ENCODE peak calls at places on chromosomes 3 and 15, in four cellular contexts. One of them, this sample, is unnamed.

GRCh38 chr3:155420869-155421486 is 127.5 kb upstream of the STRIT1 start:
- DNase-seq in osteoblast: no peak
- DNase-seq in kidney: no peak
- DNase-seq in H1: no peak
- DNase-seq in this sample: no peak

GRCh38 chr3:177179281-177180067 is 17.8 kb downstream of the TBL1XR1 start:
- DNase-seq in kidney: no peak
- DNase-seq in osteoblast: no peak
- DNase-seq in H1: no peak
- DNase-seq in this sample: no peak

GRCh38 chr3:10196389-10197052 is 31.8 kb downstream of the IRAK2 start:
- DNase-seq in kidney: no peak
- DNase-seq in H1: no peak
- DNase-seq in osteoblast: peak; percentile 94
- DNase-seq in this sample: no peak

GRCh38 chr3:190892328-190893011 is 30.0 kb upstream of the GMNC start:
- DNase-seq in H1: no peak
- DNase-seq in kidney: no peak
- DNase-seq in osteoblast: no peak
- DNase-seq in this sample: no peak

GRCh38 chr3:96814581-96815567 is at the start of gene EPHA6:
- DNase-seq in kidney: peak; percentile 52
- DNase-seq in osteoblast: peak; percentile 70
- DNase-seq in H1: no peak
- DNase-seq in this sample: no peak

GRCh38 chr3:116000315-116000714 is 377.0 kb downstream of the GAP43 start:
- DNase-seq in osteoblast: peak; percentile 45
- DNase-seq in kidney: peak; percentile 49
- DNase-seq in H1: no peak
- DNase-seq in this sample: no peak

GRCh38 chr3:76369170-76369569 is 583.8 kb upstream of the ZNF717 start:
- DNase-seq in kidney: no peak
- DNase-seq in osteoblast: no peak
- DNase-seq in H1: no peak
- DNase-seq in this sample: no peak

GRCh38 chr15:40235201-40235890 is 3.5 kb upstream of the PAK6 start:
- DNase-seq in osteoblast: peak; percentile 62
- DNase-seq in kidney: no peak
- DNase-seq in H1: no peak
- DNase-seq in this sample: no peak

GRCh38 chr15:72147416-72147815 is 29.2 kb downstream of the SENP8 start:
- DNase-seq in H1: no peak
- DNase-seq in osteoblast: peak; percentile 21
- DNase-seq in kidney: no peak
- DNase-seq in this sample: no peak

GRCh38 chr3:4710191-4710590 is 217.0 kb downstream of the ITPR1 start:
- DNase-seq in kidney: no peak
- DNase-seq in H1: no peak
- DNase-seq in osteoblast: no peak
- DNase-seq in this sample: no peak

GRCh38 chr3:124076231-124076630 is 84.3 kb upstream of the ROPN1 start:
- DNase-seq in kidney: no peak
- DNase-seq in H1: no peak
- DNase-seq in osteoblast: no peak
- DNase-seq in this sample: no peak

GRCh38 chr15:38702178-38702912 is 137.7 kb upstream of the RASGRP1 start:
- DNase-seq in H1: no peak
- DNase-seq in kidney: peak; percentile 70
- DNase-seq in osteoblast: no peak
- DNase-seq in this sample: no peak

GRCh38 chr3:34015204-34016142 is 217.0 kb downstream of the PDCD6IP start:
- DNase-seq in kidney: no peak
- DNase-seq in H1: no peak
- DNase-seq in osteoblast: peak; percentile 14
- DNase-seq in this sample: no peak

GRCh38 chr3:128280466-128281455 is 127.5 kb downstream of the EEFSEC start:
- DNase-seq in kidney: no peak
- DNase-seq in H1: peak; percentile 51
- DNase-seq in osteoblast: no peak
- DNase-seq in this sample: no peak

GRCh38 chr3:174016186-174016585 is 618.6 kb downstream of the NLGN1 start:
- DNase-seq in H1: no peak
- DNase-seq in kidney: no peak
- DNase-seq in osteoblast: peak; percentile 21
- DNase-seq in this sample: no peak

GRCh38 chr15:74725845-74726773 is 781 bp upstream of the CYP1A1 start:
- DNase-seq in H1: no peak
- DNase-seq in osteoblast: peak; percentile 89
- DNase-seq in kidney: peak; percentile 79
- DNase-seq in this sample: peak; percentile 41

GRCh38 chr15:40723919-40724318 is 28.9 kb downstream of the RAD51 start:
- DNase-seq in H1: no peak
- DNase-seq in kidney: no peak
- DNase-seq in osteoblast: no peak
- DNase-seq in this sample: no peak

GRCh38 chr3:116663161-116663885 is 46.3 kb upstream of the TUSC7 start:
- DNase-seq in osteoblast: no peak
- DNase-seq in kidney: peak; percentile 37
- DNase-seq in H1: no peak
- DNase-seq in this sample: no peak

GRCh38 chr15:25844981-25845680 is 18.0 kb downstream of the ATP10A start:
- DNase-seq in osteoblast: no peak
- DNase-seq in H1: no peak
- DNase-seq in kidney: no peak
- DNase-seq in this sample: no peak

GRCh38 chr15:63604281-63604680 is 7.1 kb downstream of the FBXL22 start:
- DNase-seq in H1: no peak
- DNase-seq in kidney: no peak
- DNase-seq in osteoblast: no peak
- DNase-seq in this sample: no peak

GRCh38 chr15:39586387-39587171 is 5.7 kb downstream of the THBS1 start:
- DNase-seq in H1: no peak
- DNase-seq in osteoblast: peak; percentile 53
- DNase-seq in kidney: no peak
- DNase-seq in this sample: no peak

GRCh38 chr3:133742351-133743091 is 3.7 kb upstream of the TF start:
- DNase-seq in kidney: no peak
- DNase-seq in osteoblast: peak; percentile 85
- DNase-seq in H1: no peak
- DNase-seq in this sample: no peak

GRCh38 chr3:173870976-173871375 is 473.4 kb downstream of the NLGN1 start:
- DNase-seq in kidney: no peak
- DNase-seq in osteoblast: no peak
- DNase-seq in H1: no peak
- DNase-seq in this sample: no peak

DNA sequence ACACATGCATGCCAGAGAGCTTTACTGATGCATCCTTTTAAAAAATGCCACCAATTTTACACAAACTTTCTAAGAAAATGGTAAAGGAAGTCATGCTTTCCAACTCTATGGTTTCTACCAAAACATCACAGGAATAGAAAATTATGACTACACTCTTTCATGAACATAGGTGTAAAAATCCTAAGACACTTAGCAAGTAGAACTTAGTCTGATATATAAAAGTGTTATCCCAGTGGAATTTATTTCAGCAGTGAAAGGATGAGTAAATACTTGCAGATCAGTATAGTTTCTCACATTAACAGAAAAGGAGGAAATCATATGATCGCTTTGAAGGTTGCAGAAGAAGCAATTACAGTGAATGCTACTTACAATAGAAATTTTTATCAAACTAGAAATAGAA is 43.4 kb downstream of the MCTP2 start:
- DNase-seq in H1: no peak
- DNase-seq in osteoblast: no peak
- DNase-seq in kidney: no peak
- DNase-seq in this sample: no peak
- H3K4me3 ChIP-seq in H1: no peak overlapping the region
- H3K4me3 ChIP-seq in osteoblast: no peak overlapping the region
- H3K4me3 ChIP-seq in kidney: no peak overlapping the region
- H3K4me3 ChIP-seq in this sample: no peak overlapping the region

DNA sequence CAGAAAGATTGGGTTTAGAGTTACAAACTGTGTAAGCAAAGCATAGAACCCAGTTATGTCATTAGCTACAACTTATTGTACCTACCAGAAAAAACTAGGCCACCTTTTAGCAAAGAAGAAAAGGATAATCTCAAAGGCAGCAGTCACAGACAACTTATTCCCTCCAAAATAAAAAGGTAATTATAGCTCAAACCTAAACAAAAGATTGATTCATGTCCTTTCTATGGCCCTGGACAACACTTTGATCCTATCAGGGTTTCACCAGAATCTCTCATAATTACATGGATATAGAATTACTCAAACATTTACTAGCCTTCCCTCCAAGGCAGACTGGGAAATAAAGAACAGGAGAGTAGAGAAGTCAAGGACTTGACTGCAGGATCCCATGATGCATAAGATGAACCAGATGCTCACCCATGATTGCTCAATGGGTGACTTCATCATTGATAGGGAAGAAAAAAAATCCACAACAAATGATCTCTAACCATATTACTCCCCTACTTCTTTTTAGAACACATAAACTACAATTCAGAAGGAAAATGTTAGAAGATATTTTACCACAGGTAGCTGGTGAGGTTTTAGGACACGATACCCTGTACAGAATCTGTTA is 17.4 kb downstream of the DET1 start:
- DNase-seq in H1: no peak
- DNase-seq in kidney: no peak
- DNase-seq in osteoblast: peak; percentile 45
- DNase-seq in this sample: no peak
- H3K4me1 ChIP-seq in H1: no peaks in the 10 kb centered on the region
- H3K4me1 ChIP-seq in kidney: no peaks in the 10 kb centered on the region
- H3K4me1 ChIP-seq in osteoblast: no peaks in the 10 kb centered on the region
- H3K4me1 ChIP-seq in this sample: no peaks in the 10 kb centered on the region

DNA sequence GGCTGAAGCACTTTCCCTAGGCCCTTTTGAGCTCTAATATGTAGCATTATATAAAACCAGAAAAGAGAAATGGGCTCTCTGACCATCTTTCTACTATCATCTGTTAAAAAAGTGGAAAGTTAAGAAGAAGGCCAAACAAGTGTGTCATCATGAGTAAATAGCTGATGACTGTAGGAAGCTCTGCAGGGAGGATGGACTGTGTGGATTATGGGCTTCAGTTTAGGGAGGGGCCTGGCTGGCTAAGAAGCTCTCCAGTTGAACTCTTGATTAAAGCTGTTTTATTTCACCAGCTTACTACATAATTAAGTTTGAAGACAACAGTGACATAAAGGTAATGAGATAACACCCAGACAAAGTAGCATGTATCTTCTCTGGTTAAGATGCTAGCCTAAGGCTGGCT is 30.6 kb downstream of the INTS14 start:
- DNase-seq in H1: no peak
- DNase-seq in osteoblast: peak; percentile 92
- DNase-seq in kidney: no peak
- DNase-seq in this sample: no peak
- H3K4me3 ChIP-seq in H1: no peak overlapping the region
- H3K4me3 ChIP-seq in osteoblast: no peak overlapping the region
- H3K4me3 ChIP-seq in kidney: no peak overlapping the region
- H3K4me3 ChIP-seq in this sample: no peak overlapping the region

GRCh38 chr3:152198655-152199054 is 70.1 kb upstream of the MBNL1 start:
- DNase-seq in H1: no peak
- DNase-seq in kidney: no peak
- DNase-seq in osteoblast: no peak
- DNase-seq in this sample: no peak
- H3K4me1 ChIP-seq in H1: no peaks in the 10 kb centered on the region
- H3K4me1 ChIP-seq in kidney: peaks cover 2% of the 10 kb centered on the region
- H3K4me1 ChIP-seq in osteoblast: peaks cover 22% of the 10 kb centered on the region
- H3K4me1 ChIP-seq in this sample: peaks cover 58% of the 10 kb centered on the region

DNA sequence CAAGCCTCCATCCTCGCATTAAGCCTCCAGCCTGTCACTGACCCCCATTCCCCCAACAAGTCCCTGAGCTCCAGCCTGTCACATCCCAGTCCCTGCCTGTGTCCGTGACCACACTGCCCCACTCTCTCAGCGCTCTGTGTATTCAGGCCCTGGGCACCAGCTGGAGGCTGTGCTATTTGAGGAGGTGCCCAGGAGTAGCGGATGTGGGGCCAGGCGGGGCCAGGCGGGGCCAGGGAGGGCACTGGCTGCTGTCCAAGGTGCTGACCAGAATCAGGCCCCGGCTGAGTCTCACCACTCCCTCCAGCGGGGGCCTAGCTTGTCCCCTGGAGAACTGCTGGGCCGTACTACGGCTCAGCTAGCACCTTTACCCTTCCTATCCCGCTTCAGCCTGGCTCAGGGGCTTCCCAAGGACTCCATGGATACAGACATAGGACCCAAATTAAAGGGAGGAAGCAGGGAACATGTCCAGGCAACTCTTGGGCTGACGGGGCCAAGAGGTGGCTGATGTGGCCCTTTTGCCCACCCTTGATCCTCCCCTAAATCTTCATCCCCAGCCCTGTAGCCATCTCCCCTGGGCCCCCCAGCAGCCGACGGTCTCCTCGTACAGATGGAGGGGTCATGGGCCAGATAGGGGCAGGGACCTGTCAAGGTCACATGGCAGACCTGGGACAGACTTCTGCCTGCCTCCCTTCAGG is 1.1 kb downstream of the HHATL start:
- DNase-seq in kidney: no peak
- DNase-seq in osteoblast: peak; percentile 95
- DNase-seq in H1: peak; percentile 31
- DNase-seq in this sample: peak; percentile 44
- H3K4me3 ChIP-seq in kidney: no peak overlapping the region
- H3K4me3 ChIP-seq in osteoblast: no peak overlapping the region
- H3K4me3 ChIP-seq in H1: no peak overlapping the region
- H3K4me3 ChIP-seq in this sample: no peak overlapping the region

GRCh38 chr3:8663177-8664061 is 18.8 kb upstream of the SSUH2 start:
- DNase-seq in H1: peak; percentile 74
- DNase-seq in kidney: no peak
- DNase-seq in osteoblast: peak; percentile 79
- DNase-seq in this sample: no peak
- H3K4me1 ChIP-seq in H1: no peaks in the 10 kb centered on the region
- H3K4me1 ChIP-seq in kidney: no peaks in the 10 kb centered on the region
- H3K4me1 ChIP-seq in osteoblast: peaks cover 19% of the 10 kb centered on the region
- H3K4me1 ChIP-seq in this sample: no peaks in the 10 kb centered on the region

DNA sequence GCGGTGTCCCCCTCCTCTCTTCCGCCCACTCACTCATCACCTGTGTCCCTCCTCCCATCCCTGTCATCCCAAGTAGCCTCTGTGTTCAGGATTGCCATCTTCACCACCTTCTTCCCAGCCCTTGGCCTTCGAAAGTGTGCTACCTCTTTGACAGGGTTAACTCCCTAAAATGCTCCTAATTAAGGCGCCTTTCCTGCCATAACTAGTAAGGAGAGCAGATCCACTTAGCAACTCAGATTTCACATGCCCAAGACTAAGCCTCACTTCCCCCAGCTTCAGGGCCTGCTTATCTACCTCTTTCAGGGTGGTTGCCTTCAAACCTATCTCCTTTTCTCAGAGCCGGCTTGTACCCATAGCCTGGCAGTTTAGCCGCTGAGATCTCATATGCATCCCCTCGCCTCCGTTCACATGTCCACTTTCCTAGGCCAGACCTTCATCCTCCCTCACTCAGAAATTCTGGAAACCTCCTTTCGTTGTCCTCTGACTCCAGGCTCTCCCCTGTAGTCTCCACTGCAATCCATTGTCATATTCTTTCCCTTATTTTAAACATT is 953 bp upstream of the FSTL1 start:
- DNase-seq in kidney: no peak
- DNase-seq in H1: no peak
- DNase-seq in osteoblast: no peak
- DNase-seq in this sample: no peak
- H3K4me3 ChIP-seq in kidney: no peak overlapping the region
- H3K4me3 ChIP-seq in H1: peak overlapping the region; percentile 97
- H3K4me3 ChIP-seq in osteoblast: peak overlapping the region; percentile 92
- H3K4me3 ChIP-seq in this sample: no peak overlapping the region